ENCODE peak calls at places on chromosomes 4 and X, in five cellular contexts. One of them, this sample, is unnamed.
A peak's percentile ranks its signal among the peaks of the same experiment; 100 is the strongest.

GRCh38 chrX:23901065-23901464 is 6.7 kb downstream of the APOO start:
- DNase-seq in K562: no peak
- DNase-seq in GM12878: no peak
- DNase-seq in H1: no peak
- DNase-seq in HepG2: peak; percentile 51
- DNase-seq in this sample: no peak

GRCh38 chrX:53279296-53280237 is 1.8 kb downstream of the IQSEC2 start:
- DNase-seq in H1: no peak
- DNase-seq in HepG2: no peak
- DNase-seq in K562: peak; percentile 74
- DNase-seq in GM12878: no peak
- DNase-seq in this sample: no peak

GRCh38 chr4:53532521-53532920 is 58.8 kb downstream of the LNX1 start:
- DNase-seq in HepG2: no peak
- DNase-seq in K562: no peak
- DNase-seq in H1: no peak
- DNase-seq in GM12878: no peak
- DNase-seq in this sample: no peak

GRCh38 chrX:6909396-6909795 is 238.1 kb upstream of the STS start:
- DNase-seq in HepG2: no peak
- DNase-seq in GM12878: no peak
- DNase-seq in H1: no peak
- DNase-seq in K562: no peak
- DNase-seq in this sample: no peak

GRCh38 chrX:136687457-136687856 is 39.5 kb downstream of the CD40LG start:
- DNase-seq in K562: no peak
- DNase-seq in H1: no peak
- DNase-seq in GM12878: no peak
- DNase-seq in HepG2: no peak
- DNase-seq in this sample: no peak

GRCh38 chr4:147362868-147363440 is 117.9 kb upstream of the EDNRA start:
- DNase-seq in GM12878: no peak
- DNase-seq in K562: no peak
- DNase-seq in H1: no peak
- DNase-seq in HepG2: no peak
- DNase-seq in this sample: no peak

GRCh38 chr4:121665371-121665770 is 31.4 kb downstream of the ANXA5 start:
- DNase-seq in HepG2: no peak
- DNase-seq in H1: no peak
- DNase-seq in K562: no peak
- DNase-seq in GM12878: no peak
- DNase-seq in this sample: no peak

GRCh38 chrX:46298821-46299220 is 246.4 kb downstream of the ZNF674 start:
- DNase-seq in H1: no peak
- DNase-seq in K562: no peak
- DNase-seq in GM12878: no peak
- DNase-seq in HepG2: no peak
- DNase-seq in this sample: no peak

GRCh38 chr4:129429566-129430339 is 333.8 kb downstream of the C4orf33 start:
- DNase-seq in K562: no peak
- DNase-seq in GM12878: no peak
- DNase-seq in H1: no peak
- DNase-seq in HepG2: no peak
- DNase-seq in this sample: no peak

GRCh38 chr4:117327491-117327890 is 242.1 kb upstream of the TRAM1L1 start:
- DNase-seq in HepG2: no peak
- DNase-seq in GM12878: no peak
- DNase-seq in H1: no peak
- DNase-seq in K562: no peak
- DNase-seq in this sample: no peak

GRCh38 chrX:13750204-13750603 is 15.7 kb downstream of the OFD1 start:
- DNase-seq in K562: peak; percentile 51
- DNase-seq in H1: no peak
- DNase-seq in GM12878: no peak
- DNase-seq in HepG2: peak; percentile 16
- DNase-seq in this sample: no peak

GRCh38 chr4:57119054-57119651 is 9.0 kb upstream of the IGFBP7 start:
- DNase-seq in GM12878: no peak
- DNase-seq in K562: no peak
- DNase-seq in H1: no peak
- DNase-seq in HepG2: no peak
- DNase-seq in this sample: no peak

GRCh38 chrX:39905475-39905889 is 192.3 kb downstream of the BCOR start:
- DNase-seq in HepG2: no peak
- DNase-seq in GM12878: no peak
- DNase-seq in K562: peak; percentile 38
- DNase-seq in H1: no peak
- DNase-seq in this sample: no peak

GRCh38 chr4:132818091-132818490 is 331.0 kb upstream of the PCDH10 start:
- DNase-seq in K562: peak; percentile 2
- DNase-seq in GM12878: no peak
- DNase-seq in H1: peak; percentile 49
- DNase-seq in HepG2: no peak
- DNase-seq in this sample: no peak

GRCh38 chrX:54029543-54030143 is 14.6 kb downstream of the PHF8 start:
- DNase-seq in HepG2: no peak
- DNase-seq in K562: no peak
- DNase-seq in GM12878: no peak
- DNase-seq in H1: no peak
- DNase-seq in this sample: no peak

GRCh38 chr4:45580306-45580705 is 543.5 kb downstream of the GABRG1 start:
- DNase-seq in HepG2: no peak
- DNase-seq in K562: no peak
- DNase-seq in H1: no peak
- DNase-seq in GM12878: no peak
- DNase-seq in this sample: no peak

GRCh38 chr4:77310931-77311330 is 153.9 kb downstream of the CCNG2 start:
- DNase-seq in GM12878: no peak
- DNase-seq in K562: no peak
- DNase-seq in HepG2: no peak
- DNase-seq in H1: no peak
- DNase-seq in this sample: no peak

GRCh38 chr4:99383833-99384392 is 31.4 kb upstream of the ADH1C start:
- DNase-seq in GM12878: no peak
- DNase-seq in H1: no peak
- DNase-seq in HepG2: no peak
- DNase-seq in K562: no peak
- DNase-seq in this sample: no peak

GRCh38 chrX:12955882-12956703 is 18.8 kb upstream of the TMSB4X start:
- DNase-seq in GM12878: peak; percentile 77
- DNase-seq in K562: peak; percentile 83
- DNase-seq in HepG2: peak; percentile 46
- DNase-seq in H1: no peak
- DNase-seq in this sample: no peak

GRCh38 chr4:10552591-10553280 is 95.5 kb upstream of the ZNF518B start:
- DNase-seq in K562: no peak
- DNase-seq in GM12878: no peak
- DNase-seq in HepG2: no peak
- DNase-seq in H1: no peak
- DNase-seq in this sample: no peak

GRCh38 chrX:130497531-130497930 is 95.7 kb downstream of the RBMX2 start:
- DNase-seq in K562: no peak
- DNase-seq in GM12878: no peak
- DNase-seq in H1: no peak
- DNase-seq in HepG2: no peak
- DNase-seq in this sample: no peak

GRCh38 chr4:56164921-56165320 is 216.2 kb downstream of the CEP135 start:
- DNase-seq in HepG2: no peak
- DNase-seq in GM12878: no peak
- DNase-seq in H1: no peak
- DNase-seq in K562: no peak
- DNase-seq in this sample: no peak

GRCh38 chr4:178633263-178633662 is 1191.0 kb upstream of the AGA start:
- DNase-seq in K562: no peak
- DNase-seq in GM12878: no peak
- DNase-seq in HepG2: no peak
- DNase-seq in H1: no peak
- DNase-seq in this sample: no peak

GRCh38 chr4:110625593-110626292 is 2.9 kb upstream of the PITX2 start:
- DNase-seq in GM12878: no peak
- DNase-seq in K562: no peak
- DNase-seq in HepG2: no peak
- DNase-seq in H1: no peak
- DNase-seq in this sample: no peak

GRCh38 chr4:36255575-36255974 is 11.3 kb upstream of the ARAP2 start:
- DNase-seq in H1: no peak
- DNase-seq in HepG2: no peak
- DNase-seq in K562: no peak
- DNase-seq in GM12878: peak; percentile 92
- DNase-seq in this sample: no peak

GRCh38 chr4:677431-678293 is 3.3 kb downstream of the MYL5 start:
- DNase-seq in HepG2: peak; percentile 37
- DNase-seq in GM12878: no peak
- DNase-seq in H1: no peak
- DNase-seq in K562: no peak
- DNase-seq in this sample: no peak

GRCh38 chrX:104205548-104205947 is 39.3 kb downstream of the FAM199X start:
- DNase-seq in K562: no peak
- DNase-seq in H1: no peak
- DNase-seq in GM12878: no peak
- DNase-seq in HepG2: no peak
- DNase-seq in this sample: no peak

GRCh38 chrX:44544036-44544435 is 1.4 kb upstream of the FUNDC1 start:
- DNase-seq in H1: no peak
- DNase-seq in K562: no peak
- DNase-seq in HepG2: no peak
- DNase-seq in GM12878: no peak
- DNase-seq in this sample: no peak

GRCh38 chrX:44542567-44543325 is at the start of gene FUNDC1:
- DNase-seq in K562: peak; percentile 96
- DNase-seq in HepG2: peak; percentile 90
- DNase-seq in H1: peak; percentile 93
- DNase-seq in GM12878: peak; percentile 79
- DNase-seq in this sample: peak; percentile 51
- TF ChIP-seq POLR2A in K562: peak; percentile 74
- TF ChIP-seq POLR2A in HepG2: peak; percentile 53
- TF ChIP-seq POLR2A in H1: peak; percentile 77
- TF ChIP-seq POLR2A in GM12878: peak; percentile 63
- TF ChIP-seq POLR2A in this sample: peak; percentile 30

GRCh38 chr4:184310171-184310567 is 92.5 kb upstream of the ENPP6 start:
- DNase-seq in GM12878: no peak
- DNase-seq in H1: no peak
- DNase-seq in K562: peak; percentile 39
- DNase-seq in HepG2: no peak
- DNase-seq in this sample: no peak
- TF ChIP-seq TAF1 in GM12878: no peak
- TF ChIP-seq TAF1 in H1: no peak
- TF ChIP-seq TAF1 in K562: no peak
- TF ChIP-seq TAF1 in HepG2: no peak
- TF ChIP-seq TAF1 in this sample: no peak

GRCh38 chrX:154367474-154368308 is 6.7 kb downstream of the FLNA start:
- DNase-seq in H1: no peak
- DNase-seq in HepG2: no peak
- DNase-seq in GM12878: no peak
- DNase-seq in K562: no peak
- DNase-seq in this sample: no peak

GRCh38 chrX:154369453-154370299 is 4.8 kb downstream of the FLNA start:
- DNase-seq in HepG2: peak; percentile 87
- DNase-seq in H1: no peak
- DNase-seq in GM12878: peak; percentile 25
- DNase-seq in K562: peak; percentile 90
- DNase-seq in this sample: no peak

GRCh38 chrX:154366666-154367055 is 7.8 kb downstream of the FLNA start:
- DNase-seq in GM12878: no peak
- DNase-seq in K562: no peak
- DNase-seq in HepG2: no peak
- DNase-seq in H1: no peak
- DNase-seq in this sample: no peak

GRCh38 chrX:154370300-154370881 is 4.0 kb downstream of the FLNA start:
- DNase-seq in HepG2: no peak
- DNase-seq in GM12878: no peak
- DNase-seq in K562: no peak
- DNase-seq in H1: no peak
- DNase-seq in this sample: no peak

GRCh38 chrX:154368630-154369452 is 5.6 kb downstream of the FLNA start:
- DNase-seq in K562: peak; percentile 94
- DNase-seq in H1: no peak
- DNase-seq in GM12878: peak; percentile 60
- DNase-seq in HepG2: peak; percentile 66
- DNase-seq in this sample: peak; percentile 51
- TF ChIP-seq POLR2A in K562: peak; percentile 59
- TF ChIP-seq POLR2A in H1: peak; percentile 84
- TF ChIP-seq POLR2A in GM12878: peak; percentile 57
- TF ChIP-seq POLR2A in HepG2: no peak
- TF ChIP-seq POLR2A in this sample: no peak

GRCh38 chr4:83197555-83198235 is 83.2 kb upstream of the PLAC8 start:
- DNase-seq in HepG2: peak; percentile 83
- DNase-seq in H1: no peak
- DNase-seq in GM12878: no peak
- DNase-seq in K562: no peak
- DNase-seq in this sample: no peak
- TF ChIP-seq TAF1 in HepG2: no peak
- TF ChIP-seq TAF1 in H1: no peak
- TF ChIP-seq TAF1 in GM12878: no peak
- TF ChIP-seq TAF1 in K562: no peak
- TF ChIP-seq TAF1 in this sample: no peak

GRCh38 chr4:55069248-55069647 is 56.1 kb downstream of the KDR start:
- DNase-seq in K562: no peak
- DNase-seq in H1: no peak
- DNase-seq in HepG2: no peak
- DNase-seq in GM12878: no peak
- DNase-seq in this sample: no peak
- TF ChIP-seq POLR2A in K562: no peak
- TF ChIP-seq POLR2A in H1: no peak
- TF ChIP-seq POLR2A in HepG2: no peak
- TF ChIP-seq POLR2A in GM12878: no peak
- TF ChIP-seq POLR2A in this sample: no peak

DNA sequence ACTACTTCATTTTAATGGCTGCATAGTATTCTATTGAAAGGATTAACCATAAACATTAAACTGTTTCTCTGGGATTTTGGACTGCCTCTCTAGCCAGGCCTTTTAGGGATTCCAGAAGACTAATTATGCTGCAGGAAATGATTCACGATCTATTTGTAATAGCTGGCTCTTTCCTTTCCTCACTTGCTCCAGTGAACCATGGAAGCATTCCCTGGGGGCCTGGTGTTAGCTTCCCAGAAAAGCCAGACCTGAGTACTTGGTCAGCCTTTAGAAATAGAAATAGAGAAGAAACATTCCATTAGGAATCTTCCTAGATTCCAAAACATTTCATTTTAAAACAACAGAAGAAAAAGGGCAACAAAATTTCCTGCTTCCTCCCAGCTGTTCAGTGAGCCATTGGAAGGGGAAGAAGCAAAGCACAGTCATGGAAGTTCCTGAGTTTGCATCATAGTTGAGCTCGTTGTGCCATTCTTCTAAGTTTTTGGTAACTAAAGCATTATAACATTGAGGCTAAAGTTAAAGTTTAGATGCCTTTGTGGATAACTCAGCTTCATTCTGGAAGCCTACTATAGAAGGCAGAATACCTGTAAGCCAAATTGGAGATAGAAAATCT is 83.5 kb downstream of the NPNT start:
- DNase-seq in H1: no peak
- DNase-seq in K562: no peak
- DNase-seq in GM12878: no peak
- DNase-seq in HepG2: no peak
- DNase-seq in this sample: no peak
- TF ChIP-seq TAF1 in H1: no peak
- TF ChIP-seq TAF1 in K562: no peak
- TF ChIP-seq TAF1 in GM12878: no peak
- TF ChIP-seq TAF1 in HepG2: no peak
- TF ChIP-seq TAF1 in this sample: no peak